ENCODE peak calls at places on chromosomes 2 and 18, in four cellular contexts. One of them, this sample, is unnamed.
A peak's percentile ranks its signal among the peaks of the same experiment; 100 is the strongest.

GRCh38 chr2:141814150-141814549 is 316.7 kb downstream of the LRP1B start:
- DNase-seq in spleen: no peak
- DNase-seq in progenitor cell of endocrine pancreas: no peak
- DNase-seq in colonic mucosa: no peak
- DNase-seq in this sample: no peak

GRCh38 chr18:33469699-33470098 is 29.2 kb upstream of the CCDC178 start:
- DNase-seq in progenitor cell of endocrine pancreas: no peak
- DNase-seq in spleen: no peak
- DNase-seq in colonic mucosa: no peak
- DNase-seq in this sample: no peak

GRCh38 chr18:43078485-43079092 is 36.9 kb downstream of the RIT2 start:
- DNase-seq in spleen: no peak
- DNase-seq in progenitor cell of endocrine pancreas: no peak
- DNase-seq in colonic mucosa: no peak
- DNase-seq in this sample: no peak

GRCh38 chr18:8797206-8797605 is 91.8 kb downstream of the MTCL1 start:
- DNase-seq in spleen: no peak
- DNase-seq in progenitor cell of endocrine pancreas: no peak
- DNase-seq in colonic mucosa: peak; percentile 46
- DNase-seq in this sample: peak; percentile 34

GRCh38 chr2:172408143-172408766 is 19.1 kb upstream of the ITGA6 start:
- DNase-seq in progenitor cell of endocrine pancreas: no peak
- DNase-seq in colonic mucosa: no peak
- DNase-seq in spleen: no peak
- DNase-seq in this sample: no peak

GRCh38 chr18:3321133-3321812 is 59.3 kb downstream of the MYL12B start:
- DNase-seq in colonic mucosa: no peak
- DNase-seq in spleen: no peak
- DNase-seq in progenitor cell of endocrine pancreas: no peak
- DNase-seq in this sample: no peak

GRCh38 chr2:74194799-74195198 is 3.6 kb upstream of the MTHFD2 start:
- DNase-seq in colonic mucosa: no peak
- DNase-seq in progenitor cell of endocrine pancreas: no peak
- DNase-seq in spleen: no peak
- DNase-seq in this sample: no peak

GRCh38 chr2:241849616-241850543 is 8.8 kb downstream of the PDCD1 start:
- DNase-seq in spleen: no peak
- DNase-seq in progenitor cell of endocrine pancreas: no peak
- DNase-seq in colonic mucosa: no peak
- DNase-seq in this sample: no peak

GRCh38 chr18:35998967-35999366 is 26.5 kb downstream of the RMP24 start:
- DNase-seq in progenitor cell of endocrine pancreas: no peak
- DNase-seq in colonic mucosa: no peak
- DNase-seq in spleen: no peak
- DNase-seq in this sample: no peak

GRCh38 chr2:240463866-240464481 is 28.5 kb downstream of the GPC1 start:
- DNase-seq in progenitor cell of endocrine pancreas: no peak
- DNase-seq in colonic mucosa: peak; percentile 13
- DNase-seq in spleen: peak; percentile 69
- DNase-seq in this sample: no peak

DNA sequence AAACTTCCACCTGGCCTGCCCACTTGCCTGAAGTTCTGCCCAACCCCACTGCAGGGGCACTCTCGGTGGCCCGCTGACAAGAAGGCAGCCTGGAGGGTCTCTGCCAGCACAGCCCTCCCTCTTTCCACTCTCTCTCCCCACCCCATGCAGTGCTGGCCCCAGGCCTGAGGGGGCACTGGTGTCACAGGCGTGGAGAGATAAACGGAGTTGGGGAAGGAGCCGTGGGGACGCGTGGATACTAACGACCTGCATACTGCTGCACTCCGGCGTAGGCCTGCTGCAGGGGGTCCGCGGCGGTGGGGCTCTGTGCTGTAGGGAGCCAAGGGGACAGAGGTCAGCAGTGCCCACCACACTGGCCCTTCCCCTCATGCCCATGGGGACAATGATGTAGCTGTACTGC is 299.3 kb downstream of the CELF4 start:
- DNase-seq in spleen: no peak
- DNase-seq in colonic mucosa: no peak
- DNase-seq in progenitor cell of endocrine pancreas: peak; percentile 20
- DNase-seq in this sample: no peak
- TF ChIP-seq CTCF in spleen: no peak
- TF ChIP-seq CTCF in colonic mucosa: no peak
- TF ChIP-seq CTCF in progenitor cell of endocrine pancreas: peak; percentile 54
- TF ChIP-seq CTCF in this sample: no peak

DNA sequence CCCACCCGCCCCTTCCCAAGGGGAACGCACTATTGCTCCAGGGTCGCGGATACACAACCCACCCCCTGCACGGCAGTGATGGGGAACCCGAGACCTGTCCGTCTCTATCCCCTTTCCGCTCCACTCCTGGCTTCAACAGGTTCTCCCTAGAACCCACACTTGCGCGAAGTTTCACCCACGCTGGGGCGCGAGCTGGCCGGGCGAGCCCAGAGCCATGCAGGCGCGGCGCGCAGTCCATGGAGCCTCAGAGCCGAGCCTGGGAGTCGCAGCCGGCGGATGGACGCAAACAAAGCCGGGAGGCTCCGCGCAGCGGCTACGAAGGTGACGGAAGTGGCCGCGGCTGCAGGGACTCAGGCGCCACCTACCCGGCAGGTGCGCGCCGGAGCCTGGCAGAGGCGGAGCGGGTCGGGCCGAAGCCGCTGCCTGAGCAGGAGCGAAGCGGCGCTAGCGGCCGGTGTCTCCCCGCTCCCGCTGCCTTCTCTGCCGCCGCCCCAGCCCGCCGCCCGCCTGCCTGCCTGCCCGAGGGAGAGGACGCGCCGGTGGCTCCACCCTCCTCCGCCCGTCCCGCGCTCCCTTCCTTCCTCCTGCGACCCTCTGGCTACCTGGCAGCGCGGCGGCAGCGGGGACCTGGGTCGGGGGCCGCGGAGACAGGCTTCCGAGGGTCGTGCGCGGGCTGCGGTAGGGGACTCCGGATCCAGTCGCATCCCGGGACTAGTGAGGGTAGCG is 14.0 kb downstream of the ALPG start:
- DNase-seq in colonic mucosa: peak; percentile 59
- DNase-seq in progenitor cell of endocrine pancreas: peak; percentile 53
- DNase-seq in spleen: peak; percentile 64
- DNase-seq in this sample: peak; percentile 47
- TF ChIP-seq CTCF in colonic mucosa: no peak
- TF ChIP-seq CTCF in progenitor cell of endocrine pancreas: peak; percentile 14
- TF ChIP-seq CTCF in spleen: no peak
- TF ChIP-seq CTCF in this sample: no peak

GRCh38 chr2:156129227-156129626 is 203.3 kb downstream of the NR4A2 start:
- DNase-seq in progenitor cell of endocrine pancreas: no peak
- DNase-seq in spleen: no peak
- DNase-seq in colonic mucosa: no peak
- DNase-seq in this sample: no peak
- TF ChIP-seq CTCF in progenitor cell of endocrine pancreas: no peak
- TF ChIP-seq CTCF in spleen: no peak
- TF ChIP-seq CTCF in colonic mucosa: no peak
- TF ChIP-seq CTCF in this sample: no peak

GRCh38 chr2:11121823-11122155 is 33.5 kb upstream of the SLC66A3 start:
- DNase-seq in spleen: peak; percentile 62
- DNase-seq in progenitor cell of endocrine pancreas: no peak
- DNase-seq in colonic mucosa: no peak
- DNase-seq in this sample: no peak

GRCh38 chr2:11123001-11123809 is 32.1 kb upstream of the SLC66A3 start:
- DNase-seq in spleen: peak; percentile 65
- DNase-seq in progenitor cell of endocrine pancreas: no peak
- DNase-seq in colonic mucosa: no peak
- DNase-seq in this sample: no peak

GRCh38 chr2:11124760-11125068 is 30.6 kb upstream of the SLC66A3 start:
- DNase-seq in spleen: peak; percentile 13
- DNase-seq in colonic mucosa: no peak
- DNase-seq in progenitor cell of endocrine pancreas: no peak
- DNase-seq in this sample: no peak

GRCh38 chr2:11122380-11122779 is 32.9 kb upstream of the SLC66A3 start:
- DNase-seq in colonic mucosa: no peak
- DNase-seq in spleen: peak; percentile 22
- DNase-seq in progenitor cell of endocrine pancreas: no peak
- DNase-seq in this sample: no peak

GRCh38 chr2:11123856-11124759 is 31.2 kb upstream of the SLC66A3 start:
- DNase-seq in progenitor cell of endocrine pancreas: peak; percentile 75
- DNase-seq in spleen: peak; percentile 86
- DNase-seq in colonic mucosa: peak; percentile 80
- DNase-seq in this sample: peak; percentile 81
- TF ChIP-seq CTCF in progenitor cell of endocrine pancreas: peak; percentile 92
- TF ChIP-seq CTCF in spleen: peak; percentile 77
- TF ChIP-seq CTCF in colonic mucosa: peak; percentile 78
- TF ChIP-seq CTCF in this sample: peak; percentile 83

GRCh38 chr2:381919-382833 is 94.3 kb upstream of the ALKAL2 start:
- DNase-seq in progenitor cell of endocrine pancreas: no peak
- DNase-seq in colonic mucosa: no peak
- DNase-seq in spleen: no peak
- DNase-seq in this sample: no peak

GRCh38 chr2:385061-385460 is 97.2 kb upstream of the ALKAL2 start:
- DNase-seq in colonic mucosa: no peak
- DNase-seq in spleen: no peak
- DNase-seq in progenitor cell of endocrine pancreas: no peak
- DNase-seq in this sample: no peak

GRCh38 chr2:383888-384287 is 96.0 kb upstream of the ALKAL2 start:
- DNase-seq in progenitor cell of endocrine pancreas: no peak
- DNase-seq in spleen: no peak
- DNase-seq in colonic mucosa: peak; percentile 58
- DNase-seq in this sample: peak; percentile 68

GRCh38 chr2:381181-381580 is 93.3 kb upstream of the ALKAL2 start:
- DNase-seq in spleen: no peak
- DNase-seq in colonic mucosa: no peak
- DNase-seq in progenitor cell of endocrine pancreas: no peak
- DNase-seq in this sample: no peak

GRCh38 chr2:383173-383572 is 95.3 kb upstream of the ALKAL2 start:
- DNase-seq in colonic mucosa: no peak
- DNase-seq in progenitor cell of endocrine pancreas: no peak
- DNase-seq in spleen: no peak
- DNase-seq in this sample: no peak
- TF ChIP-seq CTCF in colonic mucosa: no peak
- TF ChIP-seq CTCF in progenitor cell of endocrine pancreas: peak; percentile 31
- TF ChIP-seq CTCF in spleen: no peak
- TF ChIP-seq CTCF in this sample: no peak

GRCh38 chr2:156110890-156111289 is 221.6 kb downstream of the NR4A2 start:
- DNase-seq in colonic mucosa: peak; percentile 45
- DNase-seq in progenitor cell of endocrine pancreas: peak; percentile 13
- DNase-seq in spleen: no peak
- DNase-seq in this sample: peak; percentile 39
- TF ChIP-seq CTCF in colonic mucosa: no peak
- TF ChIP-seq CTCF in progenitor cell of endocrine pancreas: peak; percentile 52
- TF ChIP-seq CTCF in spleen: no peak
- TF ChIP-seq CTCF in this sample: peak; percentile 32

GRCh38 chr2:46327627-46328026 is 30.4 kb downstream of the EPAS1 start:
- DNase-seq in colonic mucosa: no peak
- DNase-seq in spleen: no peak
- DNase-seq in progenitor cell of endocrine pancreas: no peak
- DNase-seq in this sample: no peak
- TF ChIP-seq CTCF in colonic mucosa: no peak
- TF ChIP-seq CTCF in spleen: no peak
- TF ChIP-seq CTCF in progenitor cell of endocrine pancreas: peak; percentile 12
- TF ChIP-seq CTCF in this sample: no peak

GRCh38 chr2:38174646-38175096 is 98.7 kb upstream of the CYP1B1 start:
- DNase-seq in progenitor cell of endocrine pancreas: no peak
- DNase-seq in spleen: no peak
- DNase-seq in colonic mucosa: no peak
- DNase-seq in this sample: no peak
- TF ChIP-seq CTCF in progenitor cell of endocrine pancreas: no peak
- TF ChIP-seq CTCF in spleen: no peak
- TF ChIP-seq CTCF in colonic mucosa: no peak
- TF ChIP-seq CTCF in this sample: no peak

GRCh38 chr2:20599001-20599600 is 51.8 kb downstream of the HS1BP3 start:
- DNase-seq in colonic mucosa: no peak
- DNase-seq in spleen: peak; percentile 89
- DNase-seq in progenitor cell of endocrine pancreas: no peak
- DNase-seq in this sample: peak; percentile 8
- TF ChIP-seq CTCF in colonic mucosa: no peak
- TF ChIP-seq CTCF in spleen: no peak
- TF ChIP-seq CTCF in progenitor cell of endocrine pancreas: no peak
- TF ChIP-seq CTCF in this sample: no peak

This sample was measured in transverse colon.